ENCODE peak calls at places on chromosomes 6 and 20, in eight cellular contexts. Q, S, Z, U, F, J, V and M are unnamed samples.

GRCh38 chr6:81304486-81304885 is 448.0 kb downstream of the TENT5A start:
- DNase-seq in Q (no peak), S (no peak), Z (no peak), U (no peak), F (no peak), J (no peak), V (no peak), M (peak)

GRCh38 chr20:51014797-51015722 is 7.8 kb downstream of the KCNG1 start:
- DNase-seq in Q (peak), S (peak), Z (no peak), U (peak), F (no peak), J (peak), V (peak), M (peak)

GRCh38 chr20:50876063-50876685 is 55.1 kb downstream of the ADNP start:
- DNase-seq in Q (no peak), S (no peak), Z (no peak), U (no peak), F (no peak), J (no peak), V (no peak), M (no peak)

GRCh38 chr20:9200196-9200595 is 131.3 kb downstream of the PLCB4 start:
- DNase-seq in Q (no peak), S (no peak), Z (no peak), U (peak), F (no peak), J (no peak), V (no peak), M (no peak)

GRCh38 chr6:2839195-2839981 is 2.3 kb downstream of the SERPINB1 start:
- DNase-seq in Q (no peak), S (no peak), Z (peak), U (peak), F (no peak), J (no peak), V (peak), M (peak)

GRCh38 chr6:108157234-108157971 is 8.4 kb upstream of the NR2E1 start:
- DNase-seq in Q (peak), S (peak), Z (no peak), U (no peak), F (no peak), J (no peak), V (no peak), M (no peak)

GRCh38 chr6:80143312-80143960 is 37.0 kb downstream of the BCKDHB start:
- DNase-seq in Q (peak), S (no peak), Z (peak), U (peak), F (no peak), J (no peak), V (no peak), M (peak)

GRCh38 chr20:49100934-49101333 is 54.8 kb downstream of the CSE1L start:
- DNase-seq in Q (no peak), S (no peak), Z (no peak), U (no peak), F (no peak), J (no peak), V (no peak), M (no peak)

GRCh38 chr20:32727663-32728062 is 15.6 kb downstream of the COMMD7 start:
- DNase-seq in Q (no peak), S (no peak), Z (no peak), U (no peak), F (no peak), J (no peak), V (no peak), M (no peak)

GRCh38 chr6:30907758-30908591 is at the start of gene GTF2H4:
- DNase-seq in Q (peak), S (peak), Z (peak), U (peak), F (peak), J (peak), V (peak), M (peak)

GRCh38 chr6:15476631-15477380 is 186.0 kb downstream of the DTNBP1 start:
- DNase-seq in Q (no peak), S (no peak), Z (no peak), U (no peak), F (no peak), J (no peak), V (no peak), M (no peak)

GRCh38 chr6:152394303-152394702 is 242.9 kb downstream of the SYNE1 start:
- DNase-seq in Q (no peak), S (no peak), Z (no peak), U (no peak), F (no peak), J (no peak), V (no peak), M (no peak)

GRCh38 chr20:33897313-33897912 is 86.3 kb downstream of the CHMP4B start:
- DNase-seq in Q (peak), S (no peak), Z (peak), U (no peak), F (no peak), J (peak), V (no peak), M (no peak)

GRCh38 chr20:44723391-44723790 is 8.2 kb downstream of the CCN5 start:
- DNase-seq in Q (no peak), S (no peak), Z (no peak), U (peak), F (no peak), J (no peak), V (no peak), M (peak)

GRCh38 chr6:153130515-153131036 is 506 bp downstream of the RGS17 start:
- DNase-seq in Q (peak), S (peak), Z (no peak), U (no peak), F (no peak), J (no peak), V (no peak), M (no peak)

GRCh38 chr6:13164316-13164715 is 164.0 kb downstream of the TBC1D7 start:
- DNase-seq in Q (no peak), S (no peak), Z (no peak), U (no peak), F (no peak), J (no peak), V (no peak), M (no peak)

GRCh38 chr20:44495257-44495656 is 19.6 kb downstream of the TTPAL start:
- DNase-seq in Q (no peak), S (no peak), Z (no peak), U (peak), F (no peak), J (no peak), V (peak), M (no peak)

GRCh38 chr20:45470262-45470931 is 844 bp downstream of the WFDC2 start:
- DNase-seq in Q (peak), S (peak), Z (no peak), U (no peak), F (no peak), J (no peak), V (no peak), M (no peak)

GRCh38 chr20:3068986-3069900 is 2.2 kb upstream of the OXT start:
- DNase-seq in Q (no peak), S (no peak), Z (no peak), U (peak), F (no peak), J (no peak), V (peak), M (no peak)

GRCh38 chr6:105402090-105402980 is 547 bp downstream of the PREP start:
- DNase-seq in Q (peak), S (peak), Z (no peak), U (peak), F (no peak), J (no peak), V (peak), M (peak)

GRCh38 chr6:34025851-34026250 is 120.0 kb downstream of the GRM4 start:
- DNase-seq in Q (peak), S (no peak), Z (no peak), U (no peak), F (no peak), J (no peak), V (no peak), M (no peak)

GRCh38 chr6:3757241-3757641 is 5.7 kb upstream of the PXDC1 start:
- DNase-seq in Q (no peak), S (no peak), Z (no peak), U (no peak), F (no peak), J (no peak), V (no peak), M (no peak)

GRCh38 chr20:49571553-49571835 is 3.6 kb upstream of the PTGIS start:
- DNase-seq in Q (no peak), S (no peak), Z (no peak), U (no peak), F (no peak), J (no peak), V (no peak), M (no peak)

GRCh38 chr6:75611702-75612375 is 10.2 kb downstream of the SENP6 start:
- DNase-seq in Q (no peak), S (no peak), Z (no peak), U (no peak), F (no peak), J (no peak), V (no peak), M (no peak)

GRCh38 chr6:40678941-40679340 is 91.8 kb upstream of the LRFN2 start:
- DNase-seq in Q (no peak), S (no peak), Z (no peak), U (no peak), F (no peak), J (no peak), V (no peak), M (no peak)

GRCh38 chr6:163228041-163228440 is 186.5 kb upstream of the QKI start:
- DNase-seq in Q (no peak), S (no peak), Z (no peak), U (no peak), F (no peak), J (no peak), V (no peak), M (no peak)

GRCh38 chr6:105835373-105835772 is 250.8 kb upstream of the PRDM1 start:
- DNase-seq in Q (no peak), S (peak), Z (peak), U (peak), F (no peak), J (peak), V (peak), M (peak)

GRCh38 chr6:15911753-15912504 is 217.0 kb upstream of the MYLIP start:
- DNase-seq in Q (no peak), S (no peak), Z (no peak), U (no peak), F (no peak), J (no peak), V (no peak), M (no peak)

GRCh38 chr20:22775671-22776139 is 191.3 kb upstream of the FOXA2 start:
- DNase-seq in Q (no peak), S (no peak), Z (peak), U (peak), F (no peak), J (no peak), V (peak), M (peak)

GRCh38 chr6:3414704-3415453 is 42.0 kb downstream of the SLC22A23 start:
- DNase-seq in Q (no peak), S (no peak), Z (no peak), U (no peak), F (no peak), J (peak), V (peak), M (no peak)

GRCh38 chr20:48421547-48421946 is 406.3 kb downstream of the PREX1 start:
- DNase-seq in Q (no peak), S (no peak), Z (no peak), U (no peak), F (no peak), J (no peak), V (no peak), M (no peak)

GRCh38 chr20:60837386-60837785 is 414.7 kb upstream of the CDH4 start:
- DNase-seq in Q (no peak), S (no peak), Z (no peak), U (no peak), F (no peak), J (no peak), V (no peak), M (no peak)

GRCh38 chr20:32440069-32440757 is 82.1 kb downstream of the ASXL1 start:
- DNase-seq in Q (no peak), S (no peak), Z (no peak), U (no peak), F (no peak), J (no peak), V (no peak), M (no peak)

GRCh38 chr6:161417712-161418457 is 144.0 kb upstream of the AGPAT4 start:
- DNase-seq in Q (peak), S (no peak), Z (no peak), U (peak), F (no peak), J (no peak), V (no peak), M (no peak)

GRCh38 chr6:152368761-152369624 is 268.2 kb downstream of the SYNE1 start:
- DNase-seq in Q (no peak), S (no peak), Z (no peak), U (no peak), F (no peak), J (no peak), V (no peak), M (peak)

GRCh38 chr6:3749390-3749978 is 2.0 kb downstream of the PXDC1 start:
- DNase-seq in Q (no peak), S (no peak), Z (no peak), U (no peak), F (no peak), J (peak), V (no peak), M (peak)

GRCh38 chr20:17227199-17227535 is 327 bp downstream of the PCSK2 start:
- DNase-seq in Q (peak), S (peak), Z (no peak), U (no peak), F (no peak), J (no peak), V (no peak), M (no peak)

GRCh38 chr6:139699335-139699734 is 324.9 kb upstream of the CITED2 start:
- DNase-seq in Q (no peak), S (no peak), Z (no peak), U (no peak), F (no peak), J (no peak), V (no peak), M (no peak)

GRCh38 chr6:135851442-135852271 is at the start of gene PDE7B:
- DNase-seq in Q (peak), S (peak), Z (no peak), U (peak), F (no peak), J (no peak), V (no peak), M (peak)

GRCh38 chr6:20511858-20512257 is 22.4 kb upstream of the CDKAL1 start:
- DNase-seq in Q (no peak), S (no peak), Z (no peak), U (no peak), F (no peak), J (no peak), V (no peak), M (no peak)

DNA sequence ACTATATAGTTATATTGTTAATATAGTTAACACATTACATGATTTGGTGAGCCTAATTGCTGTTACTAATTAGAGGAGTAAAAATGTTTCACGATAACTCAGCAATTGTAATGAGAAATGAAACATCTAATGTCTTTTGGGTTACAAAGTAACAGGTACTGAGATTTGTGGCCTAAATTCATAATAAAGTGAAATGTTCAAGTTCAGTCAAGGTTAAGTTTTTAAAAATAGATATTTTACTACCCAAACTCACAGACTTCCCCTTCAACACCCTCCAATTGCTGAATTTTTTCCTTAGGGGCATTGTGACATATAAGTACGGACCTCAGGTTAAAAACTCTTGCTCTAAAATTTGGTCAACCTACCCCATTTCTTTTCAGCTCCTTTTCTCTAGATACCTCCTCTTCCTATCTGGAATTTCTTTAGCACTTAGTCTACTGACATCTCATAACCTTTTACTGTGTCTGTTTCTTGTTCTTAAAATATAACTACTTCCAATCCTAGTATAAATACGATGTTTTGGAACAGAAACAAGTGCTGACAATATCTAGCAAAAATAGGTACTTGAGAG is 112.3 kb upstream of the PRSS16 start:
- DNase-seq in Q (no peak), S (no peak), Z (no peak), U (no peak), F (no peak), J (no peak), V (no peak), M (no peak)
- H3K4me2 ChIP-seq in Q (no peak), S (no peak), Z (peak), U (peak), F (peak), J (peak), V (no peak), M (no peak)

GRCh38 chr6:37289931-37290330 is 32.0 kb upstream of the TMEM217 start:
- DNase-seq in Q (no peak), S (no peak), Z (no peak), U (no peak), F (no peak), J (no peak), V (no peak), M (no peak)
- TF ChIP-seq MAX in Q (no peak), S (no peak), Z (no peak), U (no peak), F (no peak), J (no peak), V (no peak), M (no peak)

GRCh38 chr20:62304331-62305148 is 1.7 kb downstream of the ADRM1 start:
- DNase-seq in Q (no peak), S (no peak), Z (no peak), U (peak), F (no peak), J (no peak), V (no peak), M (no peak)
- H3K27ac ChIP-seq in Q (peak), S (no peak), Z (peak), U (peak), F (peak), J (peak), V (peak), M (peak)

DNA sequence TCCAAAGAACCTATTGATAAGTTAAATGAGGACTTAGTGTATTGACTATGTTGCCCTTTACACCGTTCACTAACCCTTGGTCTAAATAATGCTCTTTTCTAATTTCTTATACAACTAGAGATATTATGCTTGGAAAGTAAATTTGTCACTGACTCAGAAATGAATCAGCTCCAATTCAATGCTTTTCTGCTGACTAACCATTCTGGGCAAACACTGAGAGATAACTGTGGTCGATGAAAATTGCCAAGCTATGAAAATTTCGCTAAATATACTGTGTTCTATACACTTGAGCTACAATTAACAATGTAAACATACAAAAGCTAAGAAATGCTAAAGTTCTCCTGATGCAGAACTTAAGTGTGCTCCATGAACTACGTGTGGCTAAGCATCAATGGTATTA is 23.1 kb upstream of the FBXO9 start:
- DNase-seq in Q (no peak), S (no peak), Z (peak), U (peak), F (no peak), J (no peak), V (peak), M (peak)
- H3K4me2 ChIP-seq in Q (peak), S (no peak), Z (peak), U (peak), F (no peak), J (no peak), V (no peak), M (peak)

GRCh38 chr6:130026859-130027258 is 8.5 kb downstream of the L3MBTL3 start:
- DNase-seq in Q (no peak), S (no peak), Z (no peak), U (no peak), F (no peak), J (no peak), V (no peak), M (no peak)

GRCh38 chr6:130029163-130029562 is 10.8 kb downstream of the L3MBTL3 start:
- DNase-seq in Q (no peak), S (no peak), Z (no peak), U (no peak), F (no peak), J (no peak), V (no peak), M (no peak)

GRCh38 chr6:130032758-130033323 is 14.5 kb downstream of the L3MBTL3 start:
- DNase-seq in Q (no peak), S (no peak), Z (no peak), U (no peak), F (no peak), J (no peak), V (no peak), M (no peak)

GRCh38 chr6:130027948-130028347 is 9.6 kb downstream of the L3MBTL3 start:
- DNase-seq in Q (no peak), S (no peak), Z (no peak), U (no peak), F (no peak), J (no peak), V (no peak), M (no peak)
- TF ChIP-seq MAX in Q (no peak), S (no peak), Z (no peak), U (no peak), F (no peak), J (no peak), V (no peak), M (no peak)

GRCh38 chr6:11497881-11498280 is 39.7 kb upstream of the TMEM170B start:
- DNase-seq in Q (no peak), S (no peak), Z (no peak), U (no peak), F (no peak), J (no peak), V (no peak), M (no peak)

GRCh38 chr6:11494786-11495564 is 42.6 kb upstream of the TMEM170B start:
- DNase-seq in Q (no peak), S (no peak), Z (no peak), U (no peak), F (no peak), J (no peak), V (no peak), M (no peak)

GRCh38 chr6:11495565-11496145 is 41.9 kb upstream of the TMEM170B start:
- DNase-seq in Q (no peak), S (no peak), Z (no peak), U (no peak), F (no peak), J (no peak), V (no peak), M (no peak)

GRCh38 chr6:11493979-11494378 is 43.6 kb upstream of the TMEM170B start:
- DNase-seq in Q (no peak), S (no peak), Z (no peak), U (no peak), F (no peak), J (no peak), V (no peak), M (no peak)

DNA sequence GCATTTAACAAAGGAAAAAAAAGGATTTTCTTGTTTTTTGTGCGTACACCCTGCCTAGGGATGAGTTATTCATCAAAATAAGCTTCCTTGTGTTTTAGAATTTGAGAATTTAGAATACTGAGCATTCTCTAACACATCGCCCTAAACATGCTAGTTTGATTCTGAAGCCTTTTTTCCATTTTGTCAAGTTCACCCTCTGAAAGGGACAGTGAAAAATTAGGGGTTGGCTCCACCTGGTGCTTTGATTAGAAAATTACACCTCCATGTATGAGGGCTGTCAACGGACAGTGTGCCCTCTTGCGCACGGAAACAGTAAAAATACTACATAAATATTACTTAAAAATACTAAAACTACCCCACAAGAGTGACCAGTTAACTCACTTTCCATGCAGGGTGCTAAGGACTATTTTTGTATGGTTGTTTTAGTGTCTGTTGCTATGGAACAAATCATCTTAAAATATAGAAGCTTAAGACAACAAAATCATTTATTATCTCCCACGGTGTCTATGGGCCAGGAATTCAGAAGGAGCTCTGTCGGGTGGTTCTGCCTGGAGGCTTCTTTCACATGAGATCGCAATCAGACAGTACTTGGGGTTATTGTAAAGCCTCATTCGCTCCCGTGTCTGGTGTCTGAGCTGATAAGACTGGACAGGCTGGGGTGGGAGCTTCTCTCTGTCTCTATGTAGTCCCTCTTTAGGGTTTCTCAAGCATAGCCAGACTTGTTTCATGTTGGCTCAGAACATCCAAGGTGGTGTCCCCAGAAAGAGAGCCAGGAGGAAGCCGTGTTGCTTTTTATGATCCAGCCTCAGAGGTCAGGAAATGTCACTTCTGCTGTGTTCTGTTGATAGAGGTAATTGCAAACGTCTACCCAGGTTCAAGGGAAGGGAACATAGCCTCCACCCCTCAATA is 41.1 kb upstream of the TMEM170B start:
- DNase-seq in Q (peak), S (peak), Z (peak), U (peak), F (peak), J (peak), V (peak), M (peak)
- H3K27ac ChIP-seq in Q (peak), S (no peak), Z (no peak), U (peak), F (peak), J (no peak), V (peak), M (peak)